ENCODE peak calls at places on chromosomes 4 and X, in ten cellular contexts. X is left colon, D is dorsolateral prefrontal cortex, U is prostate gland, A is neuronal stem cell, Y is NCI-H2029, Q is foreskin fibroblast, I is heart right ventricle, R is cerebellar cortex, E is HTR-8/SVneo. J is an unnamed sample.

GRCh38 chrX:22629105-22629725 is 356.5 kb downstream of the CBLL2 start:
- DNase-seq in A (no peak), Y (no peak), R (peak; percentile 53), I (no peak), U (no peak), X (no peak), E (peak; percentile 13), Q (peak; percentile 20), D (no peak), J (no peak)

GRCh38 chrX:118346258-118347094 is 570 bp downstream of the WDR44 start:
- DNase-seq in E (no peak), X (peak; percentile 57), Q (no peak), Y (peak; percentile 17), U (peak; percentile 11), R (peak; percentile 20), I (peak; percentile 35), D (peak; percentile 34), A (peak; percentile 24), J (no peak)

GRCh38 chr4:36243355-36244256 is 708 bp downstream of the ARAP2 start:
- DNase-seq in R (no peak), A (peak; percentile 29), Y (no peak), I (peak; percentile 63), Q (no peak), X (peak; percentile 66), E (peak; percentile 33), U (peak; percentile 27), D (peak; percentile 49), J (no peak)

GRCh38 chr4:93495346-93495745 is 333.2 kb upstream of the ATOH1 start:
- DNase-seq in U (no peak), X (no peak), Y (no peak), A (no peak), Q (no peak), E (no peak), D (no peak), I (no peak), R (no peak), J (no peak)

GRCh38 chr4:37873383-37873782 is 17.5 kb upstream of the TBC1D1 start:
- DNase-seq in A (no peak), E (no peak), U (peak; percentile 21), Y (no peak), Q (peak; percentile 57), I (no peak), R (no peak), D (no peak), X (no peak), J (no peak)

GRCh38 chr4:80221161-80221560 is 23.9 kb downstream of the PRDM8 start:
- DNase-seq in E (no peak), I (no peak), X (no peak), Q (no peak), Y (no peak), D (no peak), A (no peak), U (no peak), R (peak; percentile 62), J (no peak)

GRCh38 chrX:54180403-54180802 is 2.7 kb downstream of the FAM120C start:
- DNase-seq in R (no peak), A (no peak), I (no peak), X (no peak), D (no peak), Q (peak; percentile 16), E (no peak), Y (no peak), U (no peak), J (no peak)

GRCh38 chrX:107445146-107445545 is 4.3 kb upstream of the FRMPD3 start:
- DNase-seq in X (no peak), I (no peak), D (no peak), Q (no peak), R (no peak), U (no peak), A (no peak), E (no peak), Y (peak; percentile 29), J (peak; percentile 10)

GRCh38 chr4:38958453-38958852 is 73.8 kb downstream of the TMEM156 start:
- DNase-seq in D (no peak), R (no peak), Q (no peak), Y (no peak), X (no peak), E (no peak), A (no peak), I (no peak), U (no peak), J (no peak)

GRCh38 chr4:19913670-19914069 is 338.0 kb upstream of the SLIT2 start:
- DNase-seq in Q (no peak), E (no peak), I (no peak), R (no peak), A (no peak), D (no peak), Y (no peak), X (no peak), U (no peak), J (no peak)

GRCh38 chr4:110159544-110159943 is 38.9 kb downstream of the ELOVL6 start:
- DNase-seq in I (no peak), U (no peak), Y (no peak), R (no peak), Q (no peak), D (no peak), X (no peak), E (no peak), A (no peak), J (no peak)

GRCh38 chr4:184782731-184783472 is 42.9 kb downstream of the ACSL1 start:
- DNase-seq in U (no peak), E (no peak), Q (no peak), X (no peak), R (no peak), A (no peak), I (no peak), Y (no peak), D (no peak), J (no peak)

GRCh38 chr4:84852081-84852480 is 114.4 kb downstream of the WDFY3 start:
- DNase-seq in Q (peak; percentile 18), R (peak; percentile 19), Y (no peak), E (peak; percentile 11), A (no peak), D (no peak), I (no peak), U (no peak), X (no peak), J (peak; percentile 57)

GRCh38 chrX:110317079-110317819 is 636 bp downstream of the AMMECR1 start:
- DNase-seq in Y (no peak), E (no peak), I (no peak), U (peak; percentile 5), X (peak; percentile 44), D (no peak), A (peak; percentile 0), R (peak; percentile 11), Q (no peak), J (no peak)

GRCh38 chr4:29131304-29131703 is 1588.9 kb upstream of the PCDH7 start:
- DNase-seq in A (no peak), Q (no peak), U (no peak), Y (no peak), R (no peak), D (no peak), X (no peak), E (no peak), I (no peak), J (no peak)

GRCh38 chr4:27397886-27398285 is 537.2 kb downstream of the STIM2 start:
- DNase-seq in R (no peak), Q (peak; percentile 23), Y (no peak), A (no peak), U (no peak), E (no peak), D (no peak), I (no peak), X (no peak), J (no peak)

GRCh38 chr4:51851090-51851936 is 8.4 kb downstream of the DCUN1D4 start:
- DNase-seq in R (no peak), A (no peak), E (no peak), D (no peak), Q (no peak), I (no peak), X (no peak), Y (no peak), U (no peak), J (no peak)

GRCh38 chrX:24662344-24662743 is 15.2 kb upstream of the PCYT1B start:
- DNase-seq in E (no peak), Q (no peak), X (no peak), R (no peak), D (no peak), Y (no peak), I (no peak), U (no peak), A (no peak), J (no peak)

GRCh38 chrX:119194631-119195030 is 41.5 kb upstream of the PGRMC1 start:
- DNase-seq in E (no peak), D (no peak), U (no peak), I (no peak), A (no peak), X (no peak), R (peak; percentile 11), Q (no peak), Y (no peak), J (no peak)

GRCh38 chrX:153938226-153938786 is 3.5 kb upstream of the NAA10 start:
- DNase-seq in E (no peak), A (no peak), D (no peak), U (no peak), X (peak; percentile 3), Q (no peak), Y (no peak), R (no peak), I (no peak), J (no peak)

GRCh38 chr4:67122029-67122428 is 423.3 kb downstream of the CENPC start:
- DNase-seq in D (no peak), I (no peak), A (no peak), R (peak; percentile 25), E (peak; percentile 3), X (no peak), Q (no peak), Y (no peak), U (no peak), J (no peak)

J was measured in DMS79 treated with DMSO at 0.1 percent for 48 hours.